ENCODE peak calls at places on chromosomes 12 and 14, in ten cellular contexts. B, M, A, G, V, D, Y, I, W and N are unnamed samples.

GRCh38 chr12:96172981-96173380 is 21.2 kb upstream of the ELK3 start:
- DNase-seq in B (no peak), M (no peak), A (no peak), G (no peak), V (no peak), D (no peak), Y (no peak), I (no peak), W (no peak), N (no peak)

GRCh38 chr14:32473476-32473875 is 144.4 kb downstream of the AKAP6 start:
- DNase-seq in B (peak; percentile 27), M (no peak), A (no peak), G (peak; percentile 69), V (no peak), D (peak; percentile 100), Y (peak; percentile 82), I (peak; percentile 44), W (no peak), N (peak; percentile 34)

GRCh38 chr12:66623455-66623854 is 55.4 kb downstream of the GRIP1 start:
- DNase-seq in B (no peak), M (no peak), A (no peak), G (no peak), V (no peak), D (no peak), Y (peak; percentile 6), I (no peak), W (no peak), N (no peak)

GRCh38 chr14:76228138-76228537 is 76.4 kb downstream of the GPATCH2L start:
- DNase-seq in B (no peak), M (no peak), A (no peak), G (no peak), V (no peak), D (no peak), Y (no peak), I (no peak), W (no peak), N (no peak)

GRCh38 chr14:92728781-92729364 is 19.6 kb downstream of the LGMN start:
- DNase-seq in B (no peak), M (no peak), A (peak; percentile 61), G (no peak), V (no peak), D (peak; percentile 82), Y (no peak), I (no peak), W (peak; percentile 8), N (no peak)

GRCh38 chr14:23285530-23286019 is 357 bp downstream of the HOMEZ start:
- DNase-seq in B (no peak), M (peak; percentile 65), A (no peak), G (no peak), V (no peak), D (no peak), Y (peak; percentile 42), I (peak; percentile 27), W (no peak), N (no peak)

GRCh38 chr14:63432228-63432627 is 110.9 kb downstream of the PPP2R5E start:
- DNase-seq in B (no peak), M (no peak), A (no peak), G (no peak), V (no peak), D (no peak), Y (no peak), I (no peak), W (no peak), N (no peak)

GRCh38 chr12:52658196-52658595 is 6.2 kb upstream of the KRT2 start:
- DNase-seq in B (no peak), M (no peak), A (no peak), G (no peak), V (peak; percentile 14), D (no peak), Y (no peak), I (no peak), W (no peak), N (no peak)

GRCh38 chr14:87450193-87450592 is 542.8 kb downstream of the GALC start:
- DNase-seq in B (no peak), M (no peak), A (no peak), G (no peak), V (no peak), D (no peak), Y (no peak), I (no peak), W (no peak), N (no peak)

GRCh38 chr12:22648668-22649067 is 23.7 kb downstream of the ETNK1 start:
- DNase-seq in B (no peak), M (no peak), A (no peak), G (no peak), V (no peak), D (no peak), Y (no peak), I (no peak), W (no peak), N (no peak)

GRCh38 chr14:61567838-61568571 is 127.3 kb upstream of the HIF1A start:
- DNase-seq in B (no peak), M (no peak), A (no peak), G (no peak), V (peak; percentile 42), D (no peak), Y (no peak), I (no peak), W (no peak), N (no peak)
- H3K4me1 ChIP-seq in B (peaks cover 9% of the 10 kb centered on the region), M (peaks cover 47% of the 10 kb centered on the region), A (peaks cover 37% of the 10 kb centered on the region), G (peaks cover 53% of the 10 kb centered on the region), V (no peaks in the 10 kb centered on the region), D (peaks cover 46% of the 10 kb centered on the region), Y (peaks cover 88% of the 10 kb centered on the region), I (peaks cover 24% of the 10 kb centered on the region), W (peaks cover 20% of the 10 kb centered on the region), N (peaks cover 4% of the 10 kb centered on the region)

DNA sequence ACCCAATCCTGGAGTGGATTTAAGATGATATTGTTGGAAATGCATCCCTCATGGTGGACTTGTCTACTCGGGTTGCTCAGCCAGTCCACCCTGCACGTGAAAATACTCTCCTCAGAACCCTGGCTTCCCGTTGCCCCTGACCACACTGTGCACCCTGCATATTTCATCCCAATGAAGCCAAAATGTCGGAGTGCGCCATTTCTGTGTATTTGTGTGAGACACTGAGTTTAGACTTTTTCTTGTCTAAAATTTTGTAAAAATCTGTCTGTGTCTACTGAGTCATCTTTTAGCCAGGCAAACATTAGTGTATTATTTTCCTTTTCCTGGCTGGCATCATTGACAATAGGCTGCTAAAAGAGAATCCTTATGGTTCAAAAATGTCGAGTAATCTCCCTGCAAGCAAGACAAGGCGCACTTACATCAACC is 485 bp upstream of the PNMA1 start:
- DNase-seq in B (no peak), M (no peak), A (no peak), G (no peak), V (no peak), D (no peak), Y (peak; percentile 68), I (no peak), W (no peak), N (no peak)
- H3K4me1 ChIP-seq in B (no peaks in the 10 kb centered on the region), M (peaks cover 24% of the 10 kb centered on the region), A (peaks cover 42% of the 10 kb centered on the region), G (peaks cover 13% of the 10 kb centered on the region), V (no peaks in the 10 kb centered on the region), D (peaks cover 17% of the 10 kb centered on the region), Y (peaks cover 16% of the 10 kb centered on the region), I (peaks cover 38% of the 10 kb centered on the region), W (peaks cover 39% of the 10 kb centered on the region), N (no peaks in the 10 kb centered on the region)

DNA sequence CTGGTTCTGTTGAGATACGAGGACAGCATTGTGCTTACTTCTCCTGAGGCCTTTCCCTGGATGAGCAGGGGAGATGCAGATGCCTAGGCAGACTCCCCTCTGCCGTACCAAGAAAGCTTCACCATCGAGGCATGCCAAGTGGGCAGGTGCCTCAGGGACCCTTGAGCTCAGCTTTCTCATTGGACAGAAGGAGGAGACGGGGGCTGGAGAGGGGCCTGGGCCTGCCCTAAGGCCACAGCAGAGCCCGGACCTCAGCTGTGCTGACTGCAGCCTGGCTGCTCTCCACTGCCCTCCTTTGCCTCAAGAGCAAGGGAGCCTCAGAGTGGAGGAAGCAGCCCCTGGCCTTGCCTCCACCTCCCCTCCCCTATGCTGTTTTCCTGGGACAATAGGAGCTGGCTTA is 23.4 kb downstream of the SERPINA1 start:
- DNase-seq in B (no peak), M (peak; percentile 55), A (no peak), G (no peak), V (no peak), D (no peak), Y (no peak), I (no peak), W (no peak), N (no peak)
- H3K4me1 ChIP-seq in B (no peaks in the 10 kb centered on the region), M (no peaks in the 10 kb centered on the region), A (no peaks in the 10 kb centered on the region), G (no peaks in the 10 kb centered on the region), V (no peaks in the 10 kb centered on the region), D (peaks cover 3% of the 10 kb centered on the region), Y (no peaks in the 10 kb centered on the region), I (no peaks in the 10 kb centered on the region), W (no peaks in the 10 kb centered on the region), N (no peaks in the 10 kb centered on the region)

GRCh38 chr14:68367444-68368014 is 425.3 kb downstream of the ZFP36L1 start:
- DNase-seq in B (no peak), M (no peak), A (no peak), G (no peak), V (no peak), D (no peak), Y (no peak), I (no peak), W (no peak), N (no peak)
- H3K4me1 ChIP-seq in B (peaks cover 6% of the 10 kb centered on the region), M (peaks cover 27% of the 10 kb centered on the region), A (peaks cover 3% of the 10 kb centered on the region), G (peaks cover 18% of the 10 kb centered on the region), V (peaks cover 6% of the 10 kb centered on the region), D (peaks cover 10% of the 10 kb centered on the region), Y (peaks cover 17% of the 10 kb centered on the region), I (peaks cover 34% of the 10 kb centered on the region), W (no peaks in the 10 kb centered on the region), N (peaks cover 10% of the 10 kb centered on the region)